ENCODE peak calls at places on chromosomes 13 and 19, in nine cellular contexts. D is heart left ventricle, V is sigmoid colon, J is body of pancreas, A is tibial nerve, L is uterus, B is prostate gland, M is transverse colon, H is ovary. F is an unnamed sample.

GRCh38 chr19:39007096-39007495 is 25.3 kb downstream of the FBXO27 start:
- DNase-seq in D (no peak), V (no peak), J (no peak), A (no peak), L (no peak), B (no peak), M (no peak), H (no peak), F (no peak)

GRCh38 chr19:29724741-29725140 is 9.7 kb upstream of the C19orf12 start:
- DNase-seq in D (no peak), V (no peak), J (no peak), A (no peak), L (no peak), B (no peak), M (no peak), H (no peak), F (no peak)

GRCh38 chr13:40963927-40964326 is 55.2 kb downstream of the ELF1 start:
- DNase-seq in D (no peak), V (no peak), J (no peak), A (no peak), L (no peak), B (no peak), M (no peak), H (no peak), F (no peak)

GRCh38 chr19:50204811-50205675 is 1.6 kb downstream of the MYH14 start:
- DNase-seq in D (peak; percentile 62), V (no peak), J (peak; percentile 94), A (no peak), L (no peak), B (peak; percentile 83), M (peak; percentile 95), H (peak; percentile 41), F (no peak)

GRCh38 chr13:34361528-34361927 is 543.6 kb downstream of the RFC3 start:
- DNase-seq in D (no peak), V (no peak), J (no peak), A (no peak), L (no peak), B (no peak), M (no peak), H (no peak), F (no peak)

GRCh38 chr13:110361365-110361911 is 54.4 kb downstream of the COL4A2 start:
- DNase-seq in D (peak; percentile 83), V (peak; percentile 90), J (peak; percentile 32), A (peak; percentile 26), L (peak; percentile 68), B (no peak), M (peak; percentile 50), H (peak; percentile 61), F (no peak)

GRCh38 chr19:6375411-6376010 is at the start of gene PSPN:
- DNase-seq in D (no peak), V (peak; percentile 69), J (no peak), A (no peak), L (no peak), B (no peak), M (no peak), H (no peak), F (no peak)

GRCh38 chr13:66265446-66265845 is 964.7 kb downstream of the PCDH9 start:
- DNase-seq in D (no peak), V (no peak), J (no peak), A (no peak), L (no peak), B (no peak), M (no peak), H (no peak), F (no peak)

GRCh38 chr19:35313614-35314013 is 15.4 kb upstream of the CD22 start:
- DNase-seq in D (no peak), V (no peak), J (no peak), A (no peak), L (no peak), B (no peak), M (no peak), H (no peak), F (no peak)

DNA sequence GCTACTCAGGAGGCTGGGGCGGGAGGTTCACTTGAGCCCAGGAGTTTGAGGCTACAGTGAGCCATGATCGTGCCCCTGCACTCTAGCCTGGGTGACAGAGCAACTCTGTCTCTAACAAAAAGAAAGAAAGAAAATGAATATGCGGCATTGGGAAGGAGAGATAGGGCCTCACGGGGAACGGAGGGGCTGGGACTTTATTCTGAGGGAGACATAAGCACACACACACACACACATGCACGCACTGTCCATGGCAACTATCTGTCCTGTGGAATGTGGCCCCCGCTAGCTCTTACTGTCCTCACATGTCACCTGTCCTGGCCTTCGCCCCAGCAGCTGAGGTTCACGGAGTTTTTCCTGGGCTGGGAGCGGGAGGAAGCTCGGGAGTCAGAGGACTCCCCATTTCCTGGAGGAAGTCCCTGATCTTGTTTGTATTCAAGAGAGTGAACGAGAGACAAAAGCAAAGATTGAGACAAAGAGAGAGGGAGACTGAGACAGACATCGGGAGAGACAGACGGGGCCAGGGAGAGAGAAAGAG is 654 bp downstream of the STAP2 start:
- DNase-seq in D (no peak), V (no peak), J (peak; percentile 61), A (no peak), L (no peak), B (no peak), M (peak; percentile 62), H (peak; percentile 40), F (no peak)
- TF ChIP-seq POLR2A in D (no peak), V (no peak), J (no peak), A (no peak), L (no peak), B (no peak), M (no peak), H (no peak), F (no peak)

DNA sequence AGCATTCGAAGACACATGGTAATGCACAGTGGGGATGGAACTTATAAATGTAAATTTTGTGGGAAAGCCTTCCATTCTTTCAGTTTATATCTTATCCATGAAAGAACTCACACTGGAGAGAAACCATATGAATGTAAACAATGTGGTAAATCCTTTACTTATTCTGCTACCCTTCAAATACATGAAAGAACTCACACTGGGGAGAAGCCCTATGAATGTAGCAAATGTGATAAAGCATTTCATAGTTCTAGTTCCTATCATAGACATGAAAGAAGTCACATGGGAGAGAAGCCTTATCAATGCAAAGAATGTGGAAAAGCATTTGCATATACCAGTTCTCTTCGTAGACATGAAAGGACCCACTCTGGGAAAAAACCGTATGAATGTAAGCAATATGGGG is 16.2 kb upstream of the ZNF763 start:
- DNase-seq in D (no peak), V (no peak), J (no peak), A (no peak), L (no peak), B (no peak), M (no peak), H (no peak), F (no peak)
- H3K9me3 ChIP-seq in D (peaks cover 91% of the 10 kb centered on the region), V (peaks cover 40% of the 10 kb centered on the region), J (peaks cover 14% of the 10 kb centered on the region), A (peaks cover 33% of the 10 kb centered on the region), L (peaks cover 15% of the 10 kb centered on the region), B (peaks cover 11% of the 10 kb centered on the region), M (peaks cover 99% of the 10 kb centered on the region), H (peaks cover 5% of the 10 kb centered on the region), F (peaks cover 100% of the 10 kb centered on the region)

GRCh38 chr13:72886272-72887062 is 104.5 kb downstream of the PIBF1 start:
- DNase-seq in D (no peak), V (no peak), J (no peak), A (no peak), L (no peak), B (no peak), M (no peak), H (no peak), F (no peak)

GRCh38 chr13:72889496-72889895 is 107.6 kb downstream of the PIBF1 start:
- DNase-seq in D (no peak), V (no peak), J (no peak), A (no peak), L (no peak), B (no peak), M (no peak), H (no peak), F (no peak)

DNA sequence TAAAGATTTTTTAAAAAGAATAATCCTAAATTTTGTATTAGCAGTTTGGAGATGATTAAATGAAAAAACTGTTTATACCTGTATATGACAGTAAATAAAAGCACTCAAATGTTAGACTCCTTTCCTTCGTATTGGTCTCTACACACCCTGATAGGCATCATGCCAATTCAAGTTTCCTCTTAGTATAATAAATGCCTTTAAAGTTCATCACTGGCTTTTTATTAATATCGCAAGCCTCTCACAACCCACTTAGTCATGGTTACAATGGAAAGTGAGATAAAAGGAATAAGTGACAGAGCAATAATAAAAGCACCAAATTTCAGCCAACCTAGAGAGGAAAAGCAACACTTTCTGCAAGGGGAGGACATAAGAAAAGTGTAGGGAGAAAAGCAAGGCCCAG is 102.2 kb downstream of the PIBF1 start:
- DNase-seq in D (no peak), V (no peak), J (no peak), A (no peak), L (no peak), B (no peak), M (no peak), H (no peak), F (no peak)
- TF ChIP-seq POLR2A in D (no peak), V (no peak), J (no peak), A (no peak), L (no peak), B (no peak), M (no peak), H (no peak), F (no peak)

GRCh38 chr13:21987793-21988192 is 316.9 kb downstream of the FGF9 start:
- DNase-seq in D (no peak), V (no peak), J (no peak), A (no peak), L (no peak), B (no peak), M (no peak), H (no peak), F (no peak)
- H3K9me3 ChIP-seq in D (no peaks in the 10 kb centered on the region), V (no peaks in the 10 kb centered on the region), J (no peaks in the 10 kb centered on the region), A (no peaks in the 10 kb centered on the region), L (no peaks in the 10 kb centered on the region), B (no peaks in the 10 kb centered on the region), M (no peaks in the 10 kb centered on the region), H (no peaks in the 10 kb centered on the region), F (no peaks in the 10 kb centered on the region)

GRCh38 chr19:484494-484893 is 11.8 kb upstream of the MADCAM1 start:
- DNase-seq in D (no peak), V (no peak), J (no peak), A (no peak), L (no peak), B (no peak), M (no peak), H (no peak), F (no peak)

GRCh38 chr19:480016-480855 is 16.1 kb upstream of the MADCAM1 start:
- DNase-seq in D (peak; percentile 85), V (peak; percentile 91), J (peak; percentile 87), A (peak; percentile 62), L (peak; percentile 70), B (peak; percentile 75), M (peak; percentile 77), H (peak; percentile 64), F (peak; percentile 81)

GRCh38 chr19:485122-485521 is 11.2 kb upstream of the MADCAM1 start:
- DNase-seq in D (no peak), V (no peak), J (no peak), A (no peak), L (no peak), B (no peak), M (no peak), H (no peak), F (no peak)

GRCh38 chr19:483332-484072 is 12.8 kb upstream of the MADCAM1 start:
- DNase-seq in D (no peak), V (no peak), J (no peak), A (no peak), L (no peak), B (no peak), M (no peak), H (no peak), F (peak; percentile 36)

GRCh38 chr19:482186-483041 is 13.9 kb upstream of the MADCAM1 start:
- DNase-seq in D (no peak), V (no peak), J (peak; percentile 31), A (no peak), L (no peak), B (no peak), M (no peak), H (no peak), F (peak; percentile 55)
- TF ChIP-seq POLR2A in D (no peak), V (no peak), J (no peak), A (no peak), L (no peak), B (no peak), M (no peak), H (no peak), F (no peak)

F was measured in spleen.